ENCODE peak calls at places on chromosome 14, in seven cellular contexts. One of them, this sample, is unnamed.

GRCh38 chr14:84225243-84225642 is 1304.7 kb upstream of the FLRT2 start:
- DNase-seq in T-helper 2 cell: no peak
- DNase-seq in activated CD4-positive, CD25-positive, alpha-beta regulatory T cell: no peak
- DNase-seq in AG20443: no peak
- DNase-seq in CD4-positive, alpha-beta T cell: no peak
- DNase-seq in IMR-90: no peak
- DNase-seq in neural progenitor cell: no peak
- DNase-seq in this sample: no peak

GRCh38 chr14:104597576-104597975 is 7.0 kb downstream of the TMEM179 start:
- DNase-seq in AG20443: no peak
- DNase-seq in neural progenitor cell: no peak
- DNase-seq in CD4-positive, alpha-beta T cell: no peak
- DNase-seq in T-helper 2 cell: no peak
- DNase-seq in IMR-90: no peak
- DNase-seq in activated CD4-positive, CD25-positive, alpha-beta regulatory T cell: no peak
- DNase-seq in this sample: no peak

GRCh38 chr14:52876311-52876710 is 74.5 kb downstream of the FERMT2 start:
- DNase-seq in T-helper 2 cell: no peak
- DNase-seq in IMR-90: peak
- DNase-seq in CD4-positive, alpha-beta T cell: no peak
- DNase-seq in neural progenitor cell: no peak
- DNase-seq in AG20443: peak
- DNase-seq in activated CD4-positive, CD25-positive, alpha-beta regulatory T cell: no peak
- DNase-seq in this sample: no peak

GRCh38 chr14:104268725-104269436 is 130.5 kb downstream of the KIF26A start:
- DNase-seq in CD4-positive, alpha-beta T cell: no peak
- DNase-seq in IMR-90: no peak
- DNase-seq in T-helper 2 cell: no peak
- DNase-seq in AG20443: no peak
- DNase-seq in neural progenitor cell: no peak
- DNase-seq in activated CD4-positive, CD25-positive, alpha-beta regulatory T cell: no peak
- DNase-seq in this sample: no peak

GRCh38 chr14:21268612-21269251 is 510 bp downstream of the HNRNPC start:
- DNase-seq in T-helper 2 cell: no peak
- DNase-seq in activated CD4-positive, CD25-positive, alpha-beta regulatory T cell: no peak
- DNase-seq in CD4-positive, alpha-beta T cell: peak
- DNase-seq in neural progenitor cell: peak
- DNase-seq in IMR-90: peak
- DNase-seq in AG20443: no peak
- DNase-seq in this sample: no peak

GRCh38 chr14:100536721-100537700 is 50.2 kb downstream of the BEGAIN start:
- DNase-seq in neural progenitor cell: no peak
- DNase-seq in activated CD4-positive, CD25-positive, alpha-beta regulatory T cell: no peak
- DNase-seq in IMR-90: no peak
- DNase-seq in T-helper 2 cell: no peak
- DNase-seq in CD4-positive, alpha-beta T cell: no peak
- DNase-seq in AG20443: no peak
- DNase-seq in this sample: no peak

GRCh38 chr14:51430079-51430478 is 190.0 kb downstream of the TMX1 start:
- DNase-seq in T-helper 2 cell: no peak
- DNase-seq in AG20443: no peak
- DNase-seq in IMR-90: no peak
- DNase-seq in neural progenitor cell: no peak
- DNase-seq in activated CD4-positive, CD25-positive, alpha-beta regulatory T cell: no peak
- DNase-seq in CD4-positive, alpha-beta T cell: no peak
- DNase-seq in this sample: no peak

GRCh38 chr14:89673499-89674225 is 256.6 kb upstream of the FOXN3 start:
- DNase-seq in AG20443: peak
- DNase-seq in IMR-90: peak
- DNase-seq in CD4-positive, alpha-beta T cell: no peak
- DNase-seq in neural progenitor cell: no peak
- DNase-seq in activated CD4-positive, CD25-positive, alpha-beta regulatory T cell: no peak
- DNase-seq in T-helper 2 cell: no peak
- DNase-seq in this sample: no peak

GRCh38 chr14:73749706-73750105 is 35.5 kb upstream of the PNMA1 start:
- DNase-seq in IMR-90: no peak
- DNase-seq in T-helper 2 cell: no peak
- DNase-seq in AG20443: no peak
- DNase-seq in neural progenitor cell: no peak
- DNase-seq in activated CD4-positive, CD25-positive, alpha-beta regulatory T cell: no peak
- DNase-seq in CD4-positive, alpha-beta T cell: no peak
- DNase-seq in this sample: no peak

GRCh38 chr14:63342381-63342780 is 23.6 kb upstream of the GPHB5 start:
- DNase-seq in AG20443: no peak
- DNase-seq in T-helper 2 cell: no peak
- DNase-seq in CD4-positive, alpha-beta T cell: no peak
- DNase-seq in activated CD4-positive, CD25-positive, alpha-beta regulatory T cell: no peak
- DNase-seq in neural progenitor cell: no peak
- DNase-seq in IMR-90: peak
- DNase-seq in this sample: no peak

GRCh38 chr14:59463773-59464650 is 1.2 kb downstream of the GPR135 start:
- DNase-seq in AG20443: peak
- DNase-seq in activated CD4-positive, CD25-positive, alpha-beta regulatory T cell: no peak
- DNase-seq in T-helper 2 cell: no peak
- DNase-seq in neural progenitor cell: peak
- DNase-seq in CD4-positive, alpha-beta T cell: no peak
- DNase-seq in IMR-90: no peak
- DNase-seq in this sample: no peak

GRCh38 chr14:103016594-103016993 is 40.8 kb downstream of the CDC42BPB start:
- DNase-seq in activated CD4-positive, CD25-positive, alpha-beta regulatory T cell: no peak
- DNase-seq in CD4-positive, alpha-beta T cell: no peak
- DNase-seq in IMR-90: no peak
- DNase-seq in neural progenitor cell: no peak
- DNase-seq in AG20443: peak
- DNase-seq in T-helper 2 cell: no peak
- DNase-seq in this sample: no peak

GRCh38 chr14:58987601-58988000 is 200.9 kb upstream of the DAAM1 start:
- DNase-seq in IMR-90: no peak
- DNase-seq in AG20443: no peak
- DNase-seq in CD4-positive, alpha-beta T cell: no peak
- DNase-seq in activated CD4-positive, CD25-positive, alpha-beta regulatory T cell: no peak
- DNase-seq in T-helper 2 cell: no peak
- DNase-seq in neural progenitor cell: no peak
- DNase-seq in this sample: no peak

This sample was measured in NCI-H1048.